ENCODE peak calls at places on chromosomes 7 and 10, in five cellular contexts. H is thoracic aorta, R is cardiac muscle cell, L is WTC11, F is GM10248. A is an unnamed sample.

GRCh38 chr7:28986723-28987122 is 28.6 kb upstream of the TRIL start:
- DNase-seq in H (no peak), R (peak), L (no peak), F (no peak), A (no peak)

GRCh38 chr7:7642081-7642480 is 1.5 kb downstream of the UMAD1 start:
- DNase-seq in H (no peak), R (no peak), L (no peak), F (no peak), A (no peak)

GRCh38 chr7:7369134-7369533 is 166.5 kb downstream of the COL28A1 start:
- DNase-seq in H (no peak), R (no peak), L (no peak), F (no peak), A (no peak)

GRCh38 chr7:139875821-139876241 is 46.8 kb downstream of the TBXAS1 start:
- DNase-seq in H (no peak), R (no peak), L (no peak), F (no peak), A (no peak)

GRCh38 chr10:132122939-132123445 is 57.2 kb downstream of the JAKMIP3 start:
- DNase-seq in H (no peak), R (no peak), L (no peak), F (no peak), A (no peak)

GRCh38 chr10:665579-666091 is 23.8 kb downstream of the DIP2C start:
- DNase-seq in H (no peak), R (peak), L (no peak), F (no peak), A (no peak)

GRCh38 chr7:151798851-151799428 is 78.0 kb downstream of the PRKAG2 start:
- DNase-seq in H (no peak), R (no peak), L (no peak), F (no peak), A (no peak)

GRCh38 chr7:22444181-22444966 is 55.6 kb downstream of the STEAP1B start:
- DNase-seq in H (no peak), R (peak), L (no peak), F (no peak), A (no peak)

GRCh38 chr7:131861620-131862346 is 305.4 kb upstream of the PODXL start:
- DNase-seq in H (no peak), R (peak), L (no peak), F (no peak), A (no peak)

GRCh38 chr7:75928600-75928939 is 13.6 kb downstream of the POR start:
- DNase-seq in H (no peak), R (no peak), L (no peak), F (peak), A (no peak)

GRCh38 chr10:1180071-1180730 is 124.0 kb downstream of the WDR37 start:
- DNase-seq in H (no peak), R (no peak), L (peak), F (no peak), A (no peak)

GRCh38 chr7:135959655-135960363 is 17.4 kb downstream of the MTPN start:
- DNase-seq in H (no peak), R (peak), L (no peak), F (no peak), A (no peak)

GRCh38 chr7:87148332-87148955 is 3.8 kb upstream of the DMTF1 start:
- DNase-seq in H (no peak), R (peak), L (no peak), F (no peak), A (no peak)
- TF ChIP-seq CTCF in H (no peak), R (peak), L (no peak), F (peak), A (no peak)

GRCh38 chr7:77912293-77912692 is 113.7 kb downstream of the PHTF2 start:
- DNase-seq in H (no peak), R (no peak), L (no peak), F (no peak), A (no peak)

GRCh38 chr7:77907281-77907680 is 108.7 kb downstream of the PHTF2 start:
- DNase-seq in H (no peak), R (no peak), L (no peak), F (no peak), A (no peak)

GRCh38 chr7:77904252-77904651 is 105.7 kb downstream of the PHTF2 start:
- DNase-seq in H (no peak), R (no peak), L (no peak), F (no peak), A (no peak)

GRCh38 chr7:77910124-77910523 is 111.6 kb downstream of the PHTF2 start:
- DNase-seq in H (no peak), R (no peak), L (no peak), F (no peak), A (no peak)

DNA sequence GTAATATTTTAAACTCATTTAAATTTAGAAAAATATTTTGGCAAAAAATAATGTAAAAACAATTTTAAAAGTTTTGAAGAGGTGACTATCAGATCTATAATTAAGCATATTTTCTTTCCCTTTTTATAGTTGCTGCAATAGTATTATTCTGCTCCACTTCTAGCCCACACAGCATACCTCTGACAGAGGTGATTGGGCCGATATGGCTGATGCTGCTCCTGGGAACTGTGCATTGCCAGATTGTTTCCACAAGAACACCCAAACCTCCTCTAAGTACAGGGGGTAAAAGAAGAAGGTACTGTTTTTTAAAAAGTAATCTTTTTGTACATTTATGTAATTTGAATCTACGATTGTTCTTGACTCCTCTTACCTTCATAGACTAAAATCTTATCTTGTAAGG is 110.1 kb downstream of the PHTF2 start:
- DNase-seq in H (no peak), R (no peak), L (no peak), F (no peak), A (no peak)
- TF ChIP-seq CTCF in H (no peak), R (no peak), L (no peak), F (no peak), A (no peak)

GRCh38 chr10:75718996-75719395 is 287.6 kb downstream of the LRMDA start:
- DNase-seq in H (no peak), R (peak), L (no peak), F (no peak), A (no peak)

GRCh38 chr10:75712241-75712880 is 280.9 kb downstream of the LRMDA start:
- DNase-seq in H (no peak), R (no peak), L (no peak), F (no peak), A (peak)

GRCh38 chr10:75722609-75723008 is 291.2 kb downstream of the LRMDA start:
- DNase-seq in H (no peak), R (no peak), L (no peak), F (no peak), A (no peak)

GRCh38 chr10:75716506-75716905 is 285.1 kb downstream of the LRMDA start:
- DNase-seq in H (no peak), R (no peak), L (no peak), F (no peak), A (no peak)

GRCh38 chr10:75717126-75717916 is 285.9 kb downstream of the LRMDA start:
- DNase-seq in H (no peak), R (peak), L (no peak), F (no peak), A (no peak)
- TF ChIP-seq CTCF in H (no peak), R (no peak), L (no peak), F (no peak), A (no peak)

GRCh38 chr10:11882646-11883375 is 59.7 kb downstream of the PROSER2 start:
- DNase-seq in H (no peak), R (no peak), L (no peak), F (no peak), A (no peak)

GRCh38 chr10:11881028-11881476 is 57.9 kb downstream of the PROSER2 start:
- DNase-seq in H (no peak), R (no peak), L (no peak), F (no peak), A (no peak)

GRCh38 chr10:11880169-11881027 is 57.2 kb downstream of the PROSER2 start:
- DNase-seq in H (no peak), R (no peak), L (peak), F (no peak), A (no peak)

GRCh38 chr10:11879387-11880168 is 56.4 kb downstream of the PROSER2 start:
- DNase-seq in H (no peak), R (no peak), L (no peak), F (no peak), A (no peak)

DNA sequence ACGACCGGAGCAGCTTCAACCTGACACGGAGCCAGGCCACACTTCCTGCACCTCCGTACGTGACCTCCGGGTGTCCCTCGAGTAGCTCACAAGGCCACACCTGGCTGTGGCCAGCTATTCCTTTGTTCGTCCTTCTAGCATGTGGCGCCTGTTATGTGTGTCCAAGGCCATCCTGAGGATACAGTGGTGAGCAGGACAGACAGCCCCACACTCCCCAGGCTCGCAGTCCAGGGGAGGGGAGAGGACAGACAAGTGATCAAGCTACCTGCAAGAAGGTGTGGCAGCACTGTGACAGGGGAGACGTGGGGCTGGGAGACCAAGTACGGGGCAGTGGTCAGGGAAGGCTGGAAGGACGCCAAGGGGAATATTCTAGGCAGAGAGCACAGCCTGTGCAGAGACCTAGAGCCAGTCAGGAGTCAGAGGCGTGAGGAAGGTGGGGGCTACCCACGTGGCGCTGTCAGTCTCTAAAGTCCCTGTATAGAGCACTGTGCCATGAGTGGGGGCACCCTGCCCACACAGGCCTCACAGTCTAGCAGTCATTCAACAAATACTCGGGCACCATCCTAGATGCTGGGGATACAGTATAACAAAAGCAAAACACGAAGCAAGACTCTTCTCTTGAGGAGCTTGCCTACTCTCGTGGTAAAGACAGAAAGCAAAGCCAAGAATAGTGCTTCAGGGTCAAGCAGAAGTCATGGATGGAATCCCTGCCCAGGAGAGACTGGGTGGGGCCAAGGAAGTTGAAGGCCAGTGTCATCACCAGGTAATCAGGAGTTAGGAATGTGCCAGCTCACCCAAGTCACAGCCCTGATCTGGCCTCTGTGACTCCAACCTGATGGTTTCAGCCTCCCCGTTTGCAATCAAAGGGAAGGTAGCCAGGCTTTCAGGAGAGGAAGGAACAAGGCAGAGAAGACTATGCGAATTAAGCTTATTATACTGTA is 58.6 kb downstream of the PROSER2 start:
- DNase-seq in H (no peak), R (no peak), L (peak), F (no peak), A (no peak)
- TF ChIP-seq CTCF in H (no peak), R (no peak), L (peak), F (no peak), A (peak)

GRCh38 chr7:24057243-24057642 is 226.7 kb upstream of the NPY start:
- DNase-seq in H (no peak), R (no peak), L (no peak), F (no peak), A (no peak)
- TF ChIP-seq CTCF in H (no peak), R (no peak), L (peak), F (no peak), A (peak)

DNA sequence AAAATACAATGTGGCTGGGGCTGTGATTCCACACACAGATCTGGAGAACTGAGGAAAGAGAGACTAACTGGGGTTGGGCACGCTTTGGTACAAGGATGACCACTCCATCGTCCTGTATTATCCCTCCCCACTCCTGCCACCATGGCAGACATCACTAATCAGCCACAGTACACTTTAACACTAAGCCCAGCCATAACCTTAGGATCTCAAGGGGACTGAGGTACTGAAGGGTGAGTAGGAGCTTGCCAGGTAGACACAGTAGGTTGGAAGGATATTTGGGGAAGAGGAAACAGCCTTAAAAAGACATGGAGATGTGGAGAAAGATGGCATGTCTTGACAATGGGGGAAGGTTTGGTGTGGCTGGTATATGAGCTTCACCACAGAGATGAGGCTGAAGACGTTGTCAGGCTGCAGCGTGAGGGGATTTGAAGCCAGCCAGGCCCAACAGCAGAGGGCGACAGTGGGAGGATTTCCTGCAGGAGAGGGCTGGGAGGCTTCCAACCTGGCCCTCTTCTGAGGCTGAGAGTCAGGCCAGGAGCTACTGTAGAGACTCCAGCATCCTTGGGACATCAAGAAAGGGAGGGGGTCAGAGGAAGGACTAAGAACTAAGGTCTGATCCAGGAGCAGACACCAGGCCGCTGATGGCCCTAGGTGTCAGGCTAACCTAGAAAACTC is 58.6 kb upstream of the COL13A1 start:
- DNase-seq in H (no peak), R (peak), L (peak), F (no peak), A (peak)
- TF ChIP-seq CTCF in H (peak), R (peak), L (peak), F (no peak), A (peak)

A was measured in glutamatergic neuron.